ENCODE peak calls at places on chromosomes 4 and X, in nine cellular contexts. C is WTC11, P is fibroblast of mammary gland, E is left lung, A is colonic mucosa, Y is nephron progenitor cell, N is A549, V is spleen, B is GM12865. M is an unnamed sample.

GRCh38 chr4:124529131-124529530 is 183.4 kb downstream of the ANKRD50 start:
- DNase-seq in C (no peak), P (peak), E (no peak), A (no peak), Y (no peak), N (no peak), V (no peak), B (no peak), M (no peak)

GRCh38 chr4:54063737-54064316 is 578 bp downstream of the CHIC2 start:
- DNase-seq in C (peak), P (no peak), E (no peak), A (peak), Y (no peak), N (peak), V (peak), B (peak), M (peak)

GRCh38 chrX:30875957-30876356 is 13.1 kb downstream of the TAB3 start:
- DNase-seq in C (no peak), P (peak), E (no peak), A (no peak), Y (no peak), N (no peak), V (no peak), B (no peak), M (peak)

GRCh38 chr4:101989551-101989950 is 199.0 kb downstream of the BANK1 start:
- DNase-seq in C (no peak), P (no peak), E (no peak), A (no peak), Y (no peak), N (no peak), V (no peak), B (no peak), M (no peak)

GRCh38 chrX:357693-358471 is 28.8 kb downstream of the PPP2R3B start:
- DNase-seq in C (no peak), P (peak), E (peak), A (no peak), Y (no peak), N (no peak), V (peak), B (no peak), M (peak)

GRCh38 chr4:62070291-62070852 is 870.2 kb downstream of the ADGRL3 start:
- DNase-seq in C (peak), P (no peak), E (peak), A (no peak), Y (no peak), N (no peak), V (no peak), B (no peak), M (no peak)

GRCh38 chr4:168386002-168386401 is 67.5 kb upstream of the DDX60 start:
- DNase-seq in C (no peak), P (no peak), E (no peak), A (no peak), Y (no peak), N (no peak), V (peak), B (no peak), M (no peak)

GRCh38 chr4:173835863-173836262 is 305.8 kb upstream of the HAND2 start:
- DNase-seq in C (no peak), P (peak), E (no peak), A (no peak), Y (no peak), N (no peak), V (no peak), B (no peak), M (peak)

GRCh38 chrX:136453771-136454170 is 34.0 kb upstream of the BRS3 start:
- DNase-seq in C (no peak), P (no peak), E (no peak), A (no peak), Y (no peak), N (no peak), V (no peak), B (no peak), M (no peak)

GRCh38 chrX:64571011-64571410 is 175.8 kb upstream of the MTMR8 start:
- DNase-seq in C (no peak), P (no peak), E (no peak), A (no peak), Y (no peak), N (no peak), V (no peak), B (no peak), M (no peak)

DNA sequence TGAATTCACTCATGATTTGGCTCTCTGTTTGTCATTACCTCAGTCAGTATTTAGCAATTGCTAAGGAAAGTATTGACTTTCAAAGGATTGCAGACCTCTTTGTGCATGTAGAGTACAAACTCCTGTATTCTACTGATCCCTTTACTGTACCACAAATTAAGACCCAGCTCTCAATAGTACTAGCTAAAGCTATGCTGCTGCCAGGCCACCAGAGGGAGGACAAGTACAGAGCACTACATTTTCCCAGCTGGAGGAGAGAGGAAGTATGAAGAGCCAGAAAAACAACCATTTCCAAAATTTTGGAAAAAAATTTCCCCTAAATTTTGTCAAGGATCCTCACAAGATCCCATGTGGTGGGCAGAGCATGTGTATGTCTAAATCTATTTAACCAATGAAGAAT is 175.0 kb upstream of the MTMR8 start:
- DNase-seq in C (peak), P (no peak), E (no peak), A (no peak), Y (no peak), N (no peak), V (no peak), B (no peak), M (no peak)
- TF ChIP-seq CTCF in C (no peak), P (no peak), E (no peak), A (no peak), Y (no peak), N (no peak), V (no peak), B (no peak), M (no peak)

GRCh38 chr4:142683997-142684396 is 162.1 kb downstream of the INPP4B start:
- DNase-seq in C (no peak), P (no peak), E (no peak), A (no peak), Y (no peak), N (no peak), V (no peak), B (no peak), M (peak)
- TF ChIP-seq CTCF in C (no peak), P (no peak), E (no peak), A (no peak), Y (no peak), N (no peak), V (no peak), B (no peak), M (no peak)

DNA sequence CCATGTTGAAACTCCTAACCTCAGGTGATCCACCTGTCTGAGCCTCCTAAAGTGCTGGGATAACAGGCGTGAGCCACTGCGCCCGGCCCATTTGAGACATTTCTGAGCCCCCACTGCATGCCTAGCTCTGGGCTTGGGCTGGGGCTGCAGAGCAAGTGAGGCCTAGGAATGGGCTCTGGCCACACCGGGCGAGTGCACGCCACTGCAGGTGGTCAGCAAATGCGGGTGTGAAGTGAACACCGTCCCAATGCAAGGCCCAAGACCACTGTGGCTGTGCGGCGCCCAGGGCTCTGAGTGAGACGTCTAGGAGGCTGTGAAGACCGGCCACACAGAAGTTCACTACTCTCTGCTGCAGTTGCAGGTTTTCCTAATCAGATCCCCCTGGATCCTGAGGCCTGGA is 9.5 kb downstream of the SH3TC1 start:
- DNase-seq in C (no peak), P (no peak), E (peak), A (no peak), Y (no peak), N (no peak), V (no peak), B (no peak), M (no peak)
- TF ChIP-seq CTCF in C (no peak), P (no peak), E (no peak), A (no peak), Y (no peak), N (no peak), V (no peak), B (no peak), M (no peak)

DNA sequence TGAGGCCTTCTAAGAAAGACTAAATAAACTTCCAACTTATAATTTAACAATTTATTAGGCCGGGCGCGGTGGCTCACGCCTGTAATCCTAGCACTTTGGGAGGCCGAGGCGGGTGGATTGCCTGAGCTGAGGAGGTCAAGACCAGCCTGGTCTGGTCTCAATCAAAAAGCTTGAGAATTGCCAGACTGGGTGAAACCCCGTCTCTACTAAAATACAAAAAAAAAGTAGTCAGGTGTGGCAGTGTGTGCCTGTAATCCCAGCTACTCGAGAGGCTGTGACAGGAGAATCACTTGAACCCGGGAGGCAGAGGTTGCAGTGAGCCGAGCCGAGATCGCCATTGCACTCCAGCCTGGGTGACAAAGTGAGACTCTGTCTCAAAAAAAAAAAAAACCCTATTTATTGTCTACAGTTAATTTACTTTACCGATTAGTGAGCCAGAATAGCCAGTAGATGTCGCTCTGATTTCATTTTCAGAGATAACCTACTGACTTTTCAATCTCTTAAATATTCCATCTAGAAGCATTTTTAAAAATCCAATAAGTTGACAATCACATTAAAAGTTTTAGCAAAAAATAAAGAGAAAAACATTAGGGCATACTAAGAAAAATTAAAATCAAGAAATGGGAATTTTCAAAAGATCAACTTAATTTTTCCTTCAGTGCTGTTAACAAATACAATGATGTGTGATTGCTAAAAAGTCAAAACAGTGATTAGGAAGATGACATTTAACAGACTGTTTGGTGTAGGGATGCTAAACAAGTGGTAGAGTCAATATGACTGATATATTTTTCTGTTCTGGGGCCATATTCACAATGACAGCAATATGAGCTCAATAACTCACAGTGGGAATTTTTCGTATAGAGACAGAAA is 4.3 kb upstream of the SHROOM3 start:
- DNase-seq in C (no peak), P (peak), E (no peak), A (peak), Y (peak), N (peak), V (no peak), B (peak), M (peak)
- TF ChIP-seq CTCF in C (peak), P (peak), E (peak), A (peak), Y (peak), N (peak), V (peak), B (peak), M (peak)

GRCh38 chr4:119139822-119140252 is 4.2 kb downstream of the MYOZ2 start:
- DNase-seq in C (no peak), P (no peak), E (no peak), A (no peak), Y (no peak), N (no peak), V (no peak), B (peak), M (no peak)

GRCh38 chr4:119139316-119139715 is 3.7 kb downstream of the MYOZ2 start:
- DNase-seq in C (no peak), P (peak), E (no peak), A (no peak), Y (no peak), N (no peak), V (no peak), B (no peak), M (peak)

GRCh38 chr4:119138046-119138445 is 2.4 kb downstream of the MYOZ2 start:
- DNase-seq in C (no peak), P (peak), E (no peak), A (no peak), Y (no peak), N (no peak), V (no peak), B (no peak), M (no peak)

GRCh38 chr4:119135721-119136121 is at the start of gene MYOZ2:
- DNase-seq in C (no peak), P (peak), E (no peak), A (no peak), Y (no peak), N (no peak), V (no peak), B (no peak), M (peak)

GRCh38 chr4:119136541-119136940 is 909 bp downstream of the MYOZ2 start:
- DNase-seq in C (no peak), P (peak), E (no peak), A (no peak), Y (no peak), N (no peak), V (no peak), B (no peak), M (peak)
- TF ChIP-seq CTCF in C (no peak), P (peak), E (no peak), A (no peak), Y (no peak), N (no peak), V (no peak), B (no peak), M (no peak)

GRCh38 chr4:151207868-151208267 is 69.1 kb upstream of the PRSS48 start:
- DNase-seq in C (no peak), P (no peak), E (no peak), A (no peak), Y (no peak), N (no peak), V (no peak), B (no peak), M (no peak)

GRCh38 chr4:151205722-151206121 is 71.2 kb upstream of the PRSS48 start:
- DNase-seq in C (no peak), P (no peak), E (no peak), A (no peak), Y (no peak), N (no peak), V (no peak), B (no peak), M (no peak)

GRCh38 chr4:151206241-151207005 is 70.5 kb upstream of the PRSS48 start:
- DNase-seq in C (no peak), P (no peak), E (no peak), A (no peak), Y (no peak), N (no peak), V (no peak), B (no peak), M (no peak)

GRCh38 chr4:151204925-151205524 is 71.9 kb upstream of the PRSS48 start:
- DNase-seq in C (no peak), P (no peak), E (no peak), A (no peak), Y (no peak), N (no peak), V (no peak), B (no peak), M (no peak)

DNA sequence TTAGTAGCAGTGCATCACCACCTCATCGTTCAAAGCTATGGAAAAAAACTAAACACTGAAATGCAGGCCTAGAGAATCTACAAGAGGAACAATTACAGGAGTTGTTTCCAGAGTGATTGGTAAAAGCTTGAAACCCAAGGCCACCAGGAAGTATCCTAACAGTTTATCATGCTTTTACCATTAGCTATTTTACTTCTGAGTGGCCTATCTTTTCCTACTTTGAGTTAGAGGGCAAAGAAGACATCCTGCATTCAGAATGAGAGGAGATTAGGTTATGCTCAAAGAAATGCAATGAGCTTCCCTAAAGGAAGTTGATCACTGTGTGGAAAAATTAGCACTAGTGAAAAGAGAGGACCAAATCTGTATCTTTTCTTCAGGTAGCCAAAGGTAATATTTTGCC is 69.8 kb upstream of the PRSS48 start:
- DNase-seq in C (no peak), P (no peak), E (no peak), A (no peak), Y (no peak), N (no peak), V (no peak), B (no peak), M (no peak)
- TF ChIP-seq CTCF in C (no peak), P (no peak), E (no peak), A (no peak), Y (no peak), N (no peak), V (no peak), B (no peak), M (no peak)

GRCh38 chr4:76246025-76246424 is 5.5 kb upstream of the FAM47E start:
- DNase-seq in C (no peak), P (no peak), E (no peak), A (no peak), Y (no peak), N (no peak), V (no peak), B (peak), M (no peak)
- TF ChIP-seq CTCF in C (no peak), P (no peak), E (no peak), A (no peak), Y (no peak), N (no peak), V (no peak), B (no peak), M (no peak)